ENCODE peak calls at places on chromosomes 11 and 22, in four cellular contexts. G is nucleus accumbens, R is EH, A is Kasumi-1. M is an unnamed sample.

GRCh38 chr22:38125731-38126344 is 15.4 kb upstream of the BAIAP2L2 start:
- DNase-seq in G (no peak), R (no peak), A (no peak), M (no peak)

GRCh38 chr22:49957826-49958461 is 2.6 kb upstream of the PIM3 start:
- DNase-seq in G (no peak), R (no peak), A (no peak), M (no peak)

GRCh38 chr11:75334976-75335375 is 16.5 kb downstream of the ARRB1 start:
- DNase-seq in G (no peak), R (no peak), A (no peak), M (no peak)

GRCh38 chr22:22520020-22520656 is at the start of gene ZNF280A:
- DNase-seq in G (no peak), R (no peak), A (no peak), M (no peak)

GRCh38 chr22:47160781-47161520 is 398.5 kb downstream of the TBC1D22A start:
- DNase-seq in G (no peak), R (no peak), A (no peak), M (no peak)

GRCh38 chr11:111846640-111847039 is 24.7 kb downstream of the ALG9 start:
- DNase-seq in G (peak; percentile 8), R (peak; percentile 82), A (peak; percentile 6), M (no peak)

GRCh38 chr11:8055836-8056526 is 25.0 kb upstream of the TUB start:
- DNase-seq in G (no peak), R (no peak), A (no peak), M (no peak)

GRCh38 chr11:131129474-131129873 is 213.2 kb upstream of the SNX19 start:
- DNase-seq in G (no peak), R (no peak), A (no peak), M (no peak)

GRCh38 chr11:3056296-3057068 is 741 bp downstream of the CARS1 start:
- DNase-seq in G (no peak), R (peak; percentile 24), A (no peak), M (no peak)

GRCh38 chr11:36343436-36343835 is 47.3 kb downstream of the PRR5L start:
- DNase-seq in G (no peak), R (no peak), A (no peak), M (no peak)

GRCh38 chr11:105367129-105367528 is 227.6 kb upstream of the CARD18 start:
- DNase-seq in G (no peak), R (no peak), A (no peak), M (no peak)

GRCh38 chr11:82829101-82829500 is 71.1 kb downstream of the PRCP start:
- DNase-seq in G (no peak), R (no peak), A (no peak), M (no peak)

GRCh38 chr11:134864968-134865305 is 452.9 kb upstream of the B3GAT1 start:
- DNase-seq in G (no peak), R (no peak), A (no peak), M (no peak)